ENCODE peak calls at places on chromosomes 2 and 18, in four cellular contexts. K, D, M and O are unnamed samples.

GRCh38 chr2:239275037-239275685 is 125.7 kb downstream of the HDAC4 start:
- DNase-seq in K (no peak), D (peak; percentile 98), M (no peak), O (no peak)

GRCh38 chr2:217612920-217613319 is 389.9 kb downstream of the TNS1 start:
- DNase-seq in K (no peak), D (no peak), M (no peak), O (no peak)

GRCh38 chr18:44821924-44822323 is 141.2 kb downstream of the SETBP1 start:
- DNase-seq in K (no peak), D (no peak), M (no peak), O (no peak)

GRCh38 chr2:69163109-69163508 is 150.1 kb downstream of the ANTXR1 start:
- DNase-seq in K (no peak), D (peak; percentile 88), M (no peak), O (peak; percentile 92)

GRCh38 chr2:101012054-101012705 is 10.1 kb downstream of the RPL31 start:
- DNase-seq in K (no peak), D (peak; percentile 11), M (no peak), O (no peak)

GRCh38 chr18:77088977-77089795 is 43.4 kb downstream of the MBP start:
- DNase-seq in K (peak; percentile 98), D (no peak), M (no peak), O (peak; percentile 98)

GRCh38 chr2:200905618-200906296 is 16.6 kb downstream of the NIF3L1 start:
- DNase-seq in K (peak; percentile 65), D (peak; percentile 74), M (peak; percentile 59), O (peak; percentile 75)

GRCh38 chr2:8247905-8248622 is 433.8 kb upstream of the ID2 start:
- DNase-seq in K (peak; percentile 12), D (peak; percentile 6), M (no peak), O (no peak)

GRCh38 chr18:57910134-57910533 is 107.0 kb upstream of the ATP8B1 start:
- DNase-seq in K (no peak), D (no peak), M (no peak), O (no peak)

GRCh38 chr2:71609958-71610357 is 156.6 kb downstream of the DYSF start:
- DNase-seq in K (no peak), D (peak; percentile 54), M (no peak), O (no peak)

GRCh38 chr2:150204449-150204848 is 283.0 kb downstream of the RND3 start:
- DNase-seq in K (no peak), D (peak; percentile 98), M (no peak), O (no peak)

GRCh38 chr2:134127496-134127895 is 126.4 kb upstream of the MGAT5 start:
- DNase-seq in K (no peak), D (no peak), M (no peak), O (no peak)

GRCh38 chr2:142875642-142876041 is 1.8 kb upstream of the KYNU start:
- DNase-seq in K (no peak), D (peak; percentile 41), M (no peak), O (no peak)

GRCh38 chr2:19123556-19123955 is 234.9 kb downstream of the OSR1 start:
- DNase-seq in K (no peak), D (no peak), M (no peak), O (no peak)
- H3K56ac ChIP-seq in K (no peak overlapping the region), D (peak overlapping the region; percentile 63), M (no peak overlapping the region), O (no peak overlapping the region)

GRCh38 chr18:5395860-5396448 is 100.4 kb upstream of the ZBTB14 start:
- DNase-seq in K (no peak), D (no peak), M (no peak), O (no peak)
- H4K5ac ChIP-seq in K (no peak overlapping the region), D (no peak overlapping the region), M (no peak overlapping the region), O (no peak overlapping the region)

DNA sequence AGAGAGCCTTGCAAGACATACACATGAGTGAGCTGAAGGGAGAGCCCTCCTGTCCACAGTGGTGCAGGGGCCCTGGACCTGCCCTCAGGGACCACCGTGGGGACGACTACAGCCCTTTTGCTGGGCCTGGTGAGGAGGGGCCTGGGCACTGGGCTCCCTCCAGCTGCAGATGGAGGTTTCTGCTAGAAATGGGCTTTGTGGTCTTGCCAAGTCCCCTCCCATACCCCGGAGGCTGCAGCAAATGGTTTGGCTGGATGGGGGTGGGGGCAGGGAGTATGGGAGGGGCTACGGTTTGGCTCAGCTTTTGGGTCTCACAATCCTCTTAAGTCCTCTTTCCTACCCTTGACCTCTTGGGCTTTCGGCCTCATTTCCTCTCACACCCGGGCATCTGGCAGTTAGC is 21.7 kb downstream of the TET3 start:
- DNase-seq in K (peak; percentile 80), D (no peak), M (no peak), O (peak; percentile 87)
- H3K79me1 ChIP-seq in K (peaks cover 4% of the 10 kb centered on the region), D (peaks cover 84% of the 10 kb centered on the region), M (peaks cover 40% of the 10 kb centered on the region), O (peaks cover 28% of the 10 kb centered on the region)

GRCh38 chr2:3238951-3239841 is 138.4 kb downstream of the EIPR1 start:
- DNase-seq in K (no peak), D (no peak), M (no peak), O (no peak)

GRCh38 chr2:3233877-3234276 is 143.7 kb downstream of the EIPR1 start:
- DNase-seq in K (no peak), D (no peak), M (no peak), O (no peak)

GRCh38 chr2:3236300-3236699 is 141.3 kb downstream of the EIPR1 start:
- DNase-seq in K (no peak), D (no peak), M (no peak), O (no peak)

GRCh38 chr2:3241971-3242746 is 135.5 kb downstream of the EIPR1 start:
- DNase-seq in K (no peak), D (no peak), M (no peak), O (no peak)

DNA sequence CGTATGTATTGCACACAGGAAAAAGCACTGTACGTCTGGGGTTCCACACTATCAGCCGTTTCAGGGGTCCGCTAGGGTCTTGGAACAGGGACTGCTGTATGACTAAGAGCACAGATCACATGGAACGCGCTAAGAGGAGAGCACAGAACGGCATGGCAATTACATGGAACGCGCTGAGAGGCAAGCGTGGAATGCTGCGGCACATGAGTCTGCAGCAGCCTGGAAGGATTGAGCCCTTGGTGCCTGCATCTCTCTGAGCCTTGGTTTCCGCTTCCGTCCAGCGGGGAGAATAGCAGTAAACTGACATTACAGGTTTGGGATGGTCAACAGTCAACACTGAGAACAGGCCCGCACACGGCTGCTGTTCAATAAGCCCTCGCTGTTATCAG is 140.1 kb downstream of the EIPR1 start:
- DNase-seq in K (no peak), D (no peak), M (no peak), O (no peak)
- H3K56ac ChIP-seq in K (no peak overlapping the region), D (no peak overlapping the region), M (no peak overlapping the region), O (no peak overlapping the region)